ENCODE peak calls at places on chromosomes 4 and X, in four cellular contexts. A is stomach, U is mucosa of descending colon, Q is pancreas. F is an unnamed sample.
A peak's percentile ranks its signal among the peaks of the same experiment; 100 is the strongest.

GRCh38 chrX:129495941-129496340 is 27.3 kb downstream of the SMARCA1 start:
- DNase-seq in U (no peak), Q (no peak), A (no peak), F (peak; percentile 22)

GRCh38 chr4:59161249-59161648 is 2038.9 kb upstream of the ADGRL3 start:
- DNase-seq in A (no peak), Q (no peak), U (no peak), F (no peak)

GRCh38 chr4:143728171-143728570 is 27.7 kb upstream of the FREM3 start:
- DNase-seq in A (no peak), Q (no peak), U (no peak), F (peak; percentile 46)

GRCh38 chrX:84956304-84956703 is 47.4 kb upstream of the APOOL start:
- DNase-seq in Q (no peak), U (no peak), A (no peak), F (peak; percentile 2)

GRCh38 chrX:10074241-10074941 is 82.4 kb upstream of the CLCN4 start:
- DNase-seq in A (no peak), U (no peak), Q (no peak), F (no peak)

GRCh38 chr4:122898370-122899150 is 23.8 kb downstream of the NUDT6 start:
- DNase-seq in U (peak; percentile 3), A (no peak), Q (no peak), F (peak; percentile 92)

GRCh38 chr4:56506110-56506705 is 617 bp downstream of the ARL9 start:
- DNase-seq in A (no peak), U (no peak), Q (no peak), F (peak; percentile 7)

GRCh38 chr4:36325499-36325898 is 44.1 kb downstream of the DTHD1 start:
- DNase-seq in Q (no peak), U (peak; percentile 13), A (no peak), F (no peak)

GRCh38 chr4:5051692-5052423 is 578 bp downstream of the STK32B start:
- DNase-seq in U (no peak), A (peak; percentile 38), Q (peak; percentile 69), F (no peak)

GRCh38 chr4:126269106-126269505 is 954.4 kb downstream of the FAT4 start:
- DNase-seq in A (no peak), U (no peak), Q (no peak), F (peak; percentile 86)

GRCh38 chr4:76272582-76272981 is 21.1 kb downstream of the FAM47E start:
- DNase-seq in A (no peak), U (no peak), Q (no peak), F (no peak)

GRCh38 chr4:72797486-72797885 is 228.5 kb upstream of the ADAMTS3 start:
- DNase-seq in A (no peak), U (no peak), Q (no peak), F (no peak)

GRCh38 chr4:185587444-185588161 is 52.3 kb upstream of the PDLIM3 start:
- DNase-seq in A (peak; percentile 50), U (peak; percentile 45), Q (no peak), F (no peak)

GRCh38 chr4:180913750-180914149 is 1329.5 kb upstream of the TENM3 start:
- DNase-seq in A (no peak), U (no peak), Q (no peak), F (peak; percentile 80)

GRCh38 chrX:17409566-17410290 is 34.7 kb downstream of the NHS start:
- DNase-seq in A (no peak), U (no peak), Q (no peak), F (no peak)

GRCh38 chr4:41454393-41454792 is 83.6 kb upstream of the LIMCH1 start:
- DNase-seq in A (no peak), Q (no peak), U (peak; percentile 9), F (peak; percentile 9)

GRCh38 chr4:120749445-120750151 is 172.9 kb downstream of the PRDM5 start:
- DNase-seq in U (peak; percentile 41), A (peak; percentile 28), Q (no peak), F (no peak)

GRCh38 chr4:148026022-148026421 is 294.1 kb downstream of the ARHGAP10 start:
- DNase-seq in U (no peak), A (no peak), Q (no peak), F (peak; percentile 86)

GRCh38 chr4:26863512-26863911 is 2.9 kb downstream of the STIM2 start:
- DNase-seq in U (no peak), Q (no peak), A (no peak), F (no peak)

GRCh38 chr4:144507309-144508101 is 138.5 kb upstream of the HHIP start:
- DNase-seq in A (no peak), U (no peak), Q (no peak), F (peak; percentile 4)

GRCh38 chr4:22241415-22241814 is 274.5 kb downstream of the ADGRA3 start:
- DNase-seq in U (no peak), Q (no peak), A (no peak), F (no peak)

GRCh38 chrX:17520206-17520605 is 145.2 kb downstream of the NHS start:
- DNase-seq in U (no peak), Q (no peak), A (no peak), F (peak; percentile 69)

DNA sequence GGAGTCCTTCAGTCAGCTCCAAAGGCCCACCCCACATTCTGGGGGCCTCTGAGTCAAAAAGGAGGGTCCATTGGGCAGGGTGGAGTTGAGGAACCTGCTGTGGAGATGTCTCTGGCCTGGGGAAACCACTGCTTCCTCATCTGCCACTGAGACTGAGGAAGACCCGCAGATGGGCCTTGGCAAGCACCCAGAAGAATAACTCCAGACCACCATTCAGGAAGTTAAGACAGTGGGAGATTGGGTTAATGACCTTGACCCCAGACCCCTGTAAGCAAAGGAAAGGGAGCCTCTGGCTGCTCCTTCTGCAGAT is 8.1 kb upstream of the HSD17B10 start:
- DNase-seq in U (peak; percentile 5), Q (no peak), A (no peak), F (no peak)
- H3K4me3 ChIP-seq in U (no peak overlapping the region), Q (no peak overlapping the region), A (no peak overlapping the region), F (no peak overlapping the region)

DNA sequence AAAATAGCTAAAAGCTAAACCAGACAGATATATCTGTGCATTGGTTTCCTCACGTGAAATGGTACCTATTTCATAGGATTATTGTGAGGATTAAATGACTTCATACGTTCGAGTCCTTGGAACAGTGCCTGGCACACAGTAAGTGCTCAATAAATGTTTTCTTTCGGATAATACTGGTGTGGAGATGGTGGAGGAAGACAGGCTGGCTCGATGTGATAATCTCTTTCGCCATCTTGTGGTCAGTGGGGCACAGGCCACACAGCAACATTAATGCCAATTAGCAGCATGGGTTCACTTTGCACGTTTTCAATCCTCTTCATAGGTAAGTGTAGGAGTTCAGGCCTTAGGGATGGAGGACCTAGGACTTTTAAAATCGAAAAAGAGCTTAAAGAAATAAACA is 9.3 kb downstream of the PAGE4 start:
- DNase-seq in Q (no peak), A (peak; percentile 34), U (peak; percentile 19), F (peak; percentile 35)
- H3K4me3 ChIP-seq in Q (no peak overlapping the region), A (no peak overlapping the region), U (no peak overlapping the region), F (no peak overlapping the region)

GRCh38 chr4:7971881-7972500 is 32.3 kb upstream of the AFAP1 start:
- DNase-seq in U (no peak), A (no peak), Q (no peak), F (no peak)

GRCh38 chr4:7967501-7968261 is 28.0 kb upstream of the AFAP1 start:
- DNase-seq in U (no peak), A (no peak), Q (no peak), F (peak; percentile 54)

GRCh38 chr4:7968262-7968896 is 28.7 kb upstream of the AFAP1 start:
- DNase-seq in Q (no peak), A (no peak), U (no peak), F (no peak)

GRCh38 chr4:7971159-7971631 is 31.5 kb upstream of the AFAP1 start:
- DNase-seq in U (peak; percentile 46), Q (peak; percentile 72), A (no peak), F (no peak)

GRCh38 chr4:7970031-7970946 is 30.6 kb upstream of the AFAP1 start:
- DNase-seq in U (peak; percentile 75), Q (no peak), A (peak; percentile 42), F (peak; percentile 77)
- H3K4me3 ChIP-seq in U (no peak overlapping the region), Q (no peak overlapping the region), A (no peak overlapping the region), F (peak overlapping the region; percentile 48)

GRCh38 chrX:140510895-140511295 is 6.0 kb upstream of the SOX3 start:
- DNase-seq in A (no peak), U (no peak), Q (peak; percentile 61), F (no peak)
- H3K4me3 ChIP-seq in A (no peak overlapping the region), U (no peak overlapping the region), Q (no peak overlapping the region), F (no peak overlapping the region)

GRCh38 chrX:74421181-74422028 is at the start of gene SLC16A2:
- DNase-seq in Q (peak; percentile 86), A (peak; percentile 52), U (peak; percentile 37), F (peak; percentile 73)
- H3K4me3 ChIP-seq in Q (peak within 1 kb of the TSS; percentile 15), A (peak within 1 kb of the TSS; percentile 54), U (no peak within 1 kb of the TSS), F (peak within 1 kb of the TSS; percentile 72)

GRCh38 chr4:150367326-150367725 is 214.6 kb upstream of the MAB21L2 start:
- DNase-seq in A (no peak), Q (no peak), U (no peak), F (no peak)
- H3K4me3 ChIP-seq in A (no peak overlapping the region), Q (no peak overlapping the region), U (no peak overlapping the region), F (no peak overlapping the region)

GRCh38 chrX:106201502-106202178 is 33.5 kb downstream of the PWWP3B start:
- DNase-seq in Q (no peak), A (no peak), U (no peak), F (no peak)
- H3K4me3 ChIP-seq in Q (no peak overlapping the region), A (no peak overlapping the region), U (no peak overlapping the region), F (no peak overlapping the region)

GRCh38 chrX:101410461-101410860 is 2.4 kb downstream of the HNRNPH2 start:
- DNase-seq in U (no peak), Q (no peak), A (no peak), F (no peak)
- H3K4me3 ChIP-seq in U (no peak overlapping the region), Q (no peak overlapping the region), A (no peak overlapping the region), F (peak overlapping the region; percentile 44)